ENCODE peak calls at places on chromosomes 1 and 21, in five cellular contexts. One of them, this sample, is unnamed.

GRCh38 chr1:25675729-25676476 is 59.3 kb downstream of the MAN1C1 start:
- DNase-seq in H1: no peak
- DNase-seq in trophoblast cell: no peak
- DNase-seq in mesenchymal stem cell: no peak
- DNase-seq in neuronal stem cell: no peak
- DNase-seq in this sample: no peak

GRCh38 chr1:50369830-50370229 is 53.4 kb downstream of the DMRTA2 start:
- DNase-seq in neuronal stem cell: no peak
- DNase-seq in mesenchymal stem cell: no peak
- DNase-seq in H1: no peak
- DNase-seq in trophoblast cell: no peak
- DNase-seq in this sample: peak

GRCh38 chr1:19591482-19592093 is 52.5 kb upstream of the NBL1 start:
- DNase-seq in H1: no peak
- DNase-seq in trophoblast cell: no peak
- DNase-seq in neuronal stem cell: no peak
- DNase-seq in mesenchymal stem cell: no peak
- DNase-seq in this sample: no peak

GRCh38 chr1:246152986-246153431 is 354.1 kb downstream of the SMYD3 start:
- DNase-seq in H1: no peak
- DNase-seq in trophoblast cell: no peak
- DNase-seq in neuronal stem cell: no peak
- DNase-seq in mesenchymal stem cell: no peak
- DNase-seq in this sample: no peak

GRCh38 chr1:244214009-244214967 is 163.2 kb downstream of the ZBTB18 start:
- DNase-seq in H1: no peak
- DNase-seq in trophoblast cell: peak
- DNase-seq in neuronal stem cell: no peak
- DNase-seq in mesenchymal stem cell: peak
- DNase-seq in this sample: peak

GRCh38 chr1:152515454-152515823 is 1.2 kb downstream of the CRCT1 start:
- DNase-seq in trophoblast cell: no peak
- DNase-seq in neuronal stem cell: no peak
- DNase-seq in mesenchymal stem cell: no peak
- DNase-seq in H1: no peak
- DNase-seq in this sample: no peak

GRCh38 chr1:201288007-201288406 is 4.7 kb downstream of the PKP1 start:
- DNase-seq in mesenchymal stem cell: no peak
- DNase-seq in trophoblast cell: peak
- DNase-seq in neuronal stem cell: no peak
- DNase-seq in H1: no peak
- DNase-seq in this sample: no peak

GRCh38 chr1:109266965-109267364 is 16.0 kb downstream of the PSRC1 start:
- DNase-seq in neuronal stem cell: no peak
- DNase-seq in H1: no peak
- DNase-seq in mesenchymal stem cell: no peak
- DNase-seq in trophoblast cell: peak
- DNase-seq in this sample: no peak

GRCh38 chr1:111334169-111334568 is 43.5 kb downstream of the CHIA start:
- DNase-seq in trophoblast cell: peak
- DNase-seq in H1: no peak
- DNase-seq in neuronal stem cell: no peak
- DNase-seq in mesenchymal stem cell: peak
- DNase-seq in this sample: peak

GRCh38 chr1:3746389-3746783 is 5.9 kb upstream of the CCDC27 start:
- DNase-seq in mesenchymal stem cell: no peak
- DNase-seq in trophoblast cell: no peak
- DNase-seq in neuronal stem cell: no peak
- DNase-seq in H1: peak
- DNase-seq in this sample: peak

GRCh38 chr1:14723401-14723800 is 124.9 kb downstream of the KAZN start:
- DNase-seq in mesenchymal stem cell: no peak
- DNase-seq in neuronal stem cell: no peak
- DNase-seq in trophoblast cell: no peak
- DNase-seq in H1: no peak
- DNase-seq in this sample: no peak

GRCh38 chr1:207454046-207454964 is at the start of gene CR2:
- DNase-seq in mesenchymal stem cell: no peak
- DNase-seq in H1: peak
- DNase-seq in neuronal stem cell: peak
- DNase-seq in trophoblast cell: peak
- DNase-seq in this sample: peak

GRCh38 chr1:44660176-44660575 is 14.1 kb downstream of the TMEM53 start:
- DNase-seq in neuronal stem cell: no peak
- DNase-seq in mesenchymal stem cell: no peak
- DNase-seq in trophoblast cell: no peak
- DNase-seq in H1: no peak
- DNase-seq in this sample: no peak

GRCh38 chr1:29460211-29460610 is 223.9 kb downstream of the PTPRU start:
- DNase-seq in trophoblast cell: no peak
- DNase-seq in H1: no peak
- DNase-seq in neuronal stem cell: no peak
- DNase-seq in mesenchymal stem cell: no peak
- DNase-seq in this sample: no peak

GRCh38 chr1:244049969-244050834 is 881 bp upstream of the ZBTB18 start:
- DNase-seq in H1: no peak
- DNase-seq in mesenchymal stem cell: peak
- DNase-seq in neuronal stem cell: no peak
- DNase-seq in trophoblast cell: peak
- DNase-seq in this sample: no peak

GRCh38 chr1:21311016-21311415 is 20.8 kb upstream of the ECE1 start:
- DNase-seq in trophoblast cell: no peak
- DNase-seq in H1: no peak
- DNase-seq in neuronal stem cell: no peak
- DNase-seq in mesenchymal stem cell: no peak
- DNase-seq in this sample: no peak

DNA sequence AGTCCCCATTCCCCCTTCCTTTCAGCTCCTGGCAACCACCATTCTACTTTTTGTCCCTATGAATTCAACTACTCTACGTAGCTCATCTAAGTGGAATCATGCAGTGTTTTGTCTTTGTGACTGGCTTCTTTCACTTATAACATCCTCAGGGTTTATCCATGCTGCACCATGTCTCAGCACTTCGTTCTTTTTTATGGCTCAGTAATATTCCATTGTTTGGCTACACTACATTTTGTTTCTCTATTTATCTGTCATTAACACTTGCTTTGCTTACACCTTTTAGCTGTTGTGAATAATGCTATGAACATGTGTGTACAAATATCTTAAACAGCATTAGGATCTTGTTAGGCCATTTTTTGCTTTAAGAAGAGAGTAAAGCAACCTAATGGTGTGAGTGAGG is 1.5 kb upstream of the MRPS14 start:
- DNase-seq in neuronal stem cell: no peak
- DNase-seq in mesenchymal stem cell: no peak
- DNase-seq in trophoblast cell: no peak
- DNase-seq in H1: no peak
- DNase-seq in this sample: no peak
- H2BK12ac ChIP-seq in neuronal stem cell: no peak
- H2BK12ac ChIP-seq in mesenchymal stem cell: no peak
- H2BK12ac ChIP-seq in trophoblast cell: no peak
- H2BK12ac ChIP-seq in H1: no peak
- H2BK12ac ChIP-seq in this sample: no peak

GRCh38 chr1:49307452-49307851 is 530.8 kb upstream of the BEND5 start:
- DNase-seq in H1: no peak
- DNase-seq in mesenchymal stem cell: no peak
- DNase-seq in trophoblast cell: peak
- DNase-seq in neuronal stem cell: no peak
- DNase-seq in this sample: no peak

GRCh38 chr1:49306507-49307070 is 529.9 kb upstream of the BEND5 start:
- DNase-seq in mesenchymal stem cell: no peak
- DNase-seq in H1: no peak
- DNase-seq in trophoblast cell: no peak
- DNase-seq in neuronal stem cell: no peak
- DNase-seq in this sample: no peak
- H2BK12ac ChIP-seq in mesenchymal stem cell: no peak
- H2BK12ac ChIP-seq in H1: no peak
- H2BK12ac ChIP-seq in trophoblast cell: no peak
- H2BK12ac ChIP-seq in neuronal stem cell: no peak
- H2BK12ac ChIP-seq in this sample: no peak

GRCh38 chr1:84885469-84885868 is 7.5 kb downstream of the LPAR3 start:
- DNase-seq in neuronal stem cell: no peak
- DNase-seq in mesenchymal stem cell: no peak
- DNase-seq in H1: no peak
- DNase-seq in trophoblast cell: no peak
- DNase-seq in this sample: no peak
- H2BK12ac ChIP-seq in neuronal stem cell: no peak
- H2BK12ac ChIP-seq in mesenchymal stem cell: no peak
- H2BK12ac ChIP-seq in H1: no peak
- H2BK12ac ChIP-seq in trophoblast cell: no peak
- H2BK12ac ChIP-seq in this sample: no peak

GRCh38 chr21:15406791-15407190 is 323.0 kb upstream of the USP25 start:
- DNase-seq in mesenchymal stem cell: no peak
- DNase-seq in trophoblast cell: no peak
- DNase-seq in neuronal stem cell: no peak
- DNase-seq in H1: no peak
- DNase-seq in this sample: no peak
- H2BK12ac ChIP-seq in mesenchymal stem cell: no peak
- H2BK12ac ChIP-seq in trophoblast cell: peak
- H2BK12ac ChIP-seq in neuronal stem cell: no peak
- H2BK12ac ChIP-seq in H1: peak
- H2BK12ac ChIP-seq in this sample: no peak

GRCh38 chr1:214588963-214589597 is 13.9 kb upstream of the CENPF start:
- DNase-seq in neuronal stem cell: no peak
- DNase-seq in H1: no peak
- DNase-seq in mesenchymal stem cell: no peak
- DNase-seq in trophoblast cell: no peak
- DNase-seq in this sample: no peak

GRCh38 chr1:214587165-214587564 is 15.8 kb upstream of the CENPF start:
- DNase-seq in trophoblast cell: no peak
- DNase-seq in H1: no peak
- DNase-seq in mesenchymal stem cell: no peak
- DNase-seq in neuronal stem cell: no peak
- DNase-seq in this sample: no peak

GRCh38 chr1:214584805-214585766 is 17.9 kb upstream of the CENPF start:
- DNase-seq in H1: no peak
- DNase-seq in trophoblast cell: peak
- DNase-seq in neuronal stem cell: no peak
- DNase-seq in mesenchymal stem cell: peak
- DNase-seq in this sample: no peak

GRCh38 chr1:214583824-214584554 is 19.0 kb upstream of the CENPF start:
- DNase-seq in mesenchymal stem cell: no peak
- DNase-seq in neuronal stem cell: no peak
- DNase-seq in trophoblast cell: no peak
- DNase-seq in H1: no peak
- DNase-seq in this sample: no peak

DNA sequence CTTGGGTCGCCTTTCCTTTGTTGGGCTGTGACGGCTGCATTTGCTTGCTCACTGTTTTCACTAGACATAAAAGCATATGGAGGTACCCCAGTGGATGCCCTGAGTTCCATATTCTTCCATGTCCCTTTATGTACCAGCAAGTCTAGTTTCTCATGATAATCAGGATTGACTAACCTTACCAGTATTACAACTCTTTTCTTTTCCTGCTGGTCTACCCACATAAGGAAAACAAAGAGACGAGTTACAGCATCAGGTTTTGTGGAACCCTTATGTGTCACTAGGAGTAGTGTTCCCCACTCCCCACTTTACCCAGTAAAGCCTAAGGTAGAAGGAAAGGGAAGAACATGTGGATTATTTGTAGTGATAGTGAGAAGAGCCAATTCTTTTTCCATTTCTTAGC is 16.4 kb upstream of the CENPF start:
- DNase-seq in neuronal stem cell: no peak
- DNase-seq in mesenchymal stem cell: no peak
- DNase-seq in H1: no peak
- DNase-seq in trophoblast cell: peak
- DNase-seq in this sample: no peak
- H2BK12ac ChIP-seq in neuronal stem cell: no peak
- H2BK12ac ChIP-seq in mesenchymal stem cell: no peak
- H2BK12ac ChIP-seq in H1: no peak
- H2BK12ac ChIP-seq in trophoblast cell: no peak
- H2BK12ac ChIP-seq in this sample: no peak

GRCh38 chr1:97792655-97793054 is 128.2 kb downstream of the DPYD start:
- DNase-seq in mesenchymal stem cell: no peak
- DNase-seq in neuronal stem cell: no peak
- DNase-seq in trophoblast cell: no peak
- DNase-seq in H1: no peak
- DNase-seq in this sample: no peak
- H2BK12ac ChIP-seq in mesenchymal stem cell: no peak
- H2BK12ac ChIP-seq in neuronal stem cell: no peak
- H2BK12ac ChIP-seq in trophoblast cell: no peak
- H2BK12ac ChIP-seq in H1: no peak
- H2BK12ac ChIP-seq in this sample: no peak

GRCh38 chr21:39066829-39067785 is 116.1 kb downstream of the PSMG1 start:
- DNase-seq in neuronal stem cell: no peak
- DNase-seq in trophoblast cell: no peak
- DNase-seq in H1: no peak
- DNase-seq in mesenchymal stem cell: no peak
- DNase-seq in this sample: no peak

GRCh38 chr21:39063517-39063916 is 119.7 kb downstream of the PSMG1 start:
- DNase-seq in H1: no peak
- DNase-seq in trophoblast cell: no peak
- DNase-seq in mesenchymal stem cell: no peak
- DNase-seq in neuronal stem cell: no peak
- DNase-seq in this sample: no peak

GRCh38 chr21:39065912-39066311 is 117.3 kb downstream of the PSMG1 start:
- DNase-seq in trophoblast cell: no peak
- DNase-seq in neuronal stem cell: no peak
- DNase-seq in H1: no peak
- DNase-seq in mesenchymal stem cell: no peak
- DNase-seq in this sample: no peak

GRCh38 chr21:39062196-39062900 is 120.9 kb downstream of the PSMG1 start:
- DNase-seq in trophoblast cell: peak
- DNase-seq in neuronal stem cell: no peak
- DNase-seq in H1: no peak
- DNase-seq in mesenchymal stem cell: no peak
- DNase-seq in this sample: no peak

GRCh38 chr21:39064325-39065012 is 118.8 kb downstream of the PSMG1 start:
- DNase-seq in mesenchymal stem cell: no peak
- DNase-seq in trophoblast cell: no peak
- DNase-seq in H1: no peak
- DNase-seq in neuronal stem cell: no peak
- DNase-seq in this sample: no peak
- H2BK12ac ChIP-seq in mesenchymal stem cell: no peak
- H2BK12ac ChIP-seq in trophoblast cell: no peak
- H2BK12ac ChIP-seq in H1: no peak
- H2BK12ac ChIP-seq in neuronal stem cell: no peak
- H2BK12ac ChIP-seq in this sample: no peak